ENCODE peak calls at places on chromosomes 3 and 15, in six cellular contexts. One of them, this sample, is unnamed.
A peak's percentile ranks its signal among the peaks of the same experiment; 100 is the strongest.

GRCh38 chr15:62899090-62899493 is 143.5 kb upstream of the TPM1 start:
- DNase-seq in AG04450: no peak
- DNase-seq in hepatocyte: peak; percentile 60
- DNase-seq in fibroblast of pulmonary artery: no peak
- DNase-seq in HCT116: no peak
- DNase-seq in choroid plexus epithelial cell: no peak
- DNase-seq in this sample: no peak

GRCh38 chr3:60886518-60886917 is 364.7 kb downstream of the FHIT start:
- DNase-seq in AG04450: no peak
- DNase-seq in hepatocyte: no peak
- DNase-seq in fibroblast of pulmonary artery: no peak
- DNase-seq in HCT116: no peak
- DNase-seq in choroid plexus epithelial cell: no peak
- DNase-seq in this sample: no peak

GRCh38 chr3:62131620-62132019 is 241.7 kb downstream of the FEZF2 start:
- DNase-seq in AG04450: no peak
- DNase-seq in hepatocyte: no peak
- DNase-seq in fibroblast of pulmonary artery: peak; percentile 50
- DNase-seq in HCT116: peak; percentile 2
- DNase-seq in choroid plexus epithelial cell: peak; percentile 39
- DNase-seq in this sample: no peak

GRCh38 chr3:137761563-137762503 is 2.3 kb upstream of the SOX14 start:
- DNase-seq in AG04450: no peak
- DNase-seq in hepatocyte: no peak
- DNase-seq in fibroblast of pulmonary artery: no peak
- DNase-seq in HCT116: no peak
- DNase-seq in choroid plexus epithelial cell: no peak
- DNase-seq in this sample: no peak

GRCh38 chr15:101203029-101203428 is 48.8 kb downstream of the CHSY1 start:
- DNase-seq in AG04450: no peak
- DNase-seq in hepatocyte: no peak
- DNase-seq in fibroblast of pulmonary artery: no peak
- DNase-seq in HCT116: no peak
- DNase-seq in choroid plexus epithelial cell: no peak
- DNase-seq in this sample: no peak

GRCh38 chr3:4994144-4994730 is 15.0 kb downstream of the BHLHE40 start:
- DNase-seq in AG04450: no peak
- DNase-seq in hepatocyte: no peak
- DNase-seq in fibroblast of pulmonary artery: peak; percentile 40
- DNase-seq in HCT116: peak; percentile 56
- DNase-seq in choroid plexus epithelial cell: peak; percentile 52
- DNase-seq in this sample: no peak

GRCh38 chr3:58296269-58296668 is 9.8 kb upstream of the RPP14 start:
- DNase-seq in AG04450: no peak
- DNase-seq in hepatocyte: no peak
- DNase-seq in fibroblast of pulmonary artery: no peak
- DNase-seq in HCT116: no peak
- DNase-seq in choroid plexus epithelial cell: no peak
- DNase-seq in this sample: no peak

GRCh38 chr15:75389791-75390382 is 21.5 kb upstream of the MAN2C1 start:
- DNase-seq in AG04450: no peak
- DNase-seq in hepatocyte: no peak
- DNase-seq in fibroblast of pulmonary artery: no peak
- DNase-seq in HCT116: no peak
- DNase-seq in choroid plexus epithelial cell: peak; percentile 65
- DNase-seq in this sample: no peak

GRCh38 chr3:42094128-42094527 is 3.0 kb downstream of the TRAK1 start:
- DNase-seq in AG04450: no peak
- DNase-seq in hepatocyte: no peak
- DNase-seq in fibroblast of pulmonary artery: no peak
- DNase-seq in HCT116: no peak
- DNase-seq in choroid plexus epithelial cell: no peak
- DNase-seq in this sample: no peak

GRCh38 chr3:23696842-23697241 is 108.9 kb upstream of the UBE2E1 start:
- DNase-seq in AG04450: no peak
- DNase-seq in hepatocyte: peak; percentile 34
- DNase-seq in fibroblast of pulmonary artery: peak; percentile 74
- DNase-seq in HCT116: no peak
- DNase-seq in choroid plexus epithelial cell: peak; percentile 64
- DNase-seq in this sample: no peak

GRCh38 chr15:62163847-62164499 is 1.1 kb downstream of the C2CD4B start:
- DNase-seq in AG04450: no peak
- DNase-seq in hepatocyte: peak; percentile 26
- DNase-seq in fibroblast of pulmonary artery: peak; percentile 30
- DNase-seq in HCT116: no peak
- DNase-seq in choroid plexus epithelial cell: no peak
- DNase-seq in this sample: no peak

GRCh38 chr3:126557415-126557745 is 1.4 kb downstream of the C3orf22 start:
- DNase-seq in AG04450: no peak
- DNase-seq in hepatocyte: no peak
- DNase-seq in fibroblast of pulmonary artery: no peak
- DNase-seq in HCT116: no peak
- DNase-seq in choroid plexus epithelial cell: no peak
- DNase-seq in this sample: no peak

GRCh38 chr15:70605606-70606410 is 157.6 kb downstream of the UACA start:
- DNase-seq in AG04450: peak; percentile 61
- DNase-seq in hepatocyte: peak; percentile 75
- DNase-seq in fibroblast of pulmonary artery: peak; percentile 89
- DNase-seq in HCT116: no peak
- DNase-seq in choroid plexus epithelial cell: peak; percentile 84
- DNase-seq in this sample: no peak

GRCh38 chr3:156206157-156206556 is 85.8 kb downstream of the KCNAB1 start:
- DNase-seq in AG04450: no peak
- DNase-seq in hepatocyte: no peak
- DNase-seq in fibroblast of pulmonary artery: no peak
- DNase-seq in HCT116: no peak
- DNase-seq in choroid plexus epithelial cell: no peak
- DNase-seq in this sample: no peak

GRCh38 chr3:51434746-51435323 is 43.8 kb downstream of the RBM15B start:
- DNase-seq in AG04450: no peak
- DNase-seq in hepatocyte: peak; percentile 71
- DNase-seq in fibroblast of pulmonary artery: peak; percentile 72
- DNase-seq in HCT116: peak; percentile 38
- DNase-seq in choroid plexus epithelial cell: peak; percentile 79
- DNase-seq in this sample: peak; percentile 12

GRCh38 chr3:134643150-134643675 is 7.6 kb downstream of the KY start:
- DNase-seq in AG04450: no peak
- DNase-seq in hepatocyte: no peak
- DNase-seq in fibroblast of pulmonary artery: no peak
- DNase-seq in HCT116: no peak
- DNase-seq in choroid plexus epithelial cell: no peak
- DNase-seq in this sample: no peak

GRCh38 chr3:132256984-132257383 is 60.2 kb upstream of the ACP3 start:
- DNase-seq in AG04450: peak; percentile 7
- DNase-seq in hepatocyte: peak; percentile 69
- DNase-seq in fibroblast of pulmonary artery: peak; percentile 80
- DNase-seq in HCT116: peak; percentile 38
- DNase-seq in choroid plexus epithelial cell: peak; percentile 88
- DNase-seq in this sample: peak; percentile 26

GRCh38 chr3:156519758-156520162 is 35.2 kb downstream of the SSR3 start:
- DNase-seq in AG04450: no peak
- DNase-seq in hepatocyte: no peak
- DNase-seq in fibroblast of pulmonary artery: no peak
- DNase-seq in HCT116: no peak
- DNase-seq in choroid plexus epithelial cell: no peak
- DNase-seq in this sample: no peak

GRCh38 chr15:75163150-75163564 is 38.5 kb upstream of the C15orf39 start:
- DNase-seq in AG04450: no peak
- DNase-seq in hepatocyte: no peak
- DNase-seq in fibroblast of pulmonary artery: no peak
- DNase-seq in HCT116: no peak
- DNase-seq in choroid plexus epithelial cell: no peak
- DNase-seq in this sample: no peak

GRCh38 chr3:127740136-127740915 is 67.6 kb downstream of the ABTB1 start:
- DNase-seq in AG04450: no peak
- DNase-seq in hepatocyte: no peak
- DNase-seq in fibroblast of pulmonary artery: no peak
- DNase-seq in HCT116: no peak
- DNase-seq in choroid plexus epithelial cell: no peak
- DNase-seq in this sample: no peak

GRCh38 chr3:23183731-23184130 is 19.4 kb upstream of the UBE2E2 start:
- DNase-seq in AG04450: no peak
- DNase-seq in hepatocyte: peak; percentile 68
- DNase-seq in fibroblast of pulmonary artery: peak; percentile 75
- DNase-seq in HCT116: peak; percentile 54
- DNase-seq in choroid plexus epithelial cell: peak; percentile 84
- DNase-seq in this sample: peak; percentile 30

GRCh38 chr3:88031543-88032148 is 27.2 kb downstream of the CGGBP1 start:
- DNase-seq in AG04450: no peak
- DNase-seq in hepatocyte: no peak
- DNase-seq in fibroblast of pulmonary artery: peak; percentile 36
- DNase-seq in HCT116: no peak
- DNase-seq in choroid plexus epithelial cell: peak; percentile 50
- DNase-seq in this sample: no peak

GRCh38 chr15:41483519-41483918 is 10.2 kb upstream of the ITPKA start:
- DNase-seq in AG04450: no peak
- DNase-seq in hepatocyte: no peak
- DNase-seq in fibroblast of pulmonary artery: no peak
- DNase-seq in HCT116: no peak
- DNase-seq in choroid plexus epithelial cell: no peak
- DNase-seq in this sample: no peak

GRCh38 chr3:94024385-94024784 is 4.0 kb downstream of the STX19 start:
- DNase-seq in AG04450: no peak
- DNase-seq in hepatocyte: no peak
- DNase-seq in fibroblast of pulmonary artery: peak; percentile 17
- DNase-seq in HCT116: no peak
- DNase-seq in choroid plexus epithelial cell: peak; percentile 27
- DNase-seq in this sample: no peak

DNA sequence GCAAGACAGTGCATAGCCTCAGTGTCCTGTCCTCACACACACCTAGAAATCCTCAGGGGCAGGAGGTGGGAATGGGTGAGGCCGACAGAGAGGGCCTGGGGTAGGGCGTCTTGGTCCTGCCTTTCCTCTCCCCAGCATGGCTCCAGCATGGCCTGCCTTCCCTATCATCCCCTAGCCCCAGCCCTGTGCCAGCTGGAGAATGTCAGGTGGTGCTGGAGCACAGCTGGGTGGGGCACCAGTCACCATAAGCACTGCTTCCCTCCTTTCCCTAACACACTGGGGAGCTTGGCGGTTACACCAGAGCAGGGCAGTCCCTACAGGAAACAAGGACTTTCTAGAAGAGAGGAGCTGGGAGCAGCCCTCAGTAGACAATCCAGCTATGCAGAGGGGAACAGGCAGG is 236.8 kb downstream of the KLF13 start:
- DNase-seq in AG04450: no peak
- DNase-seq in hepatocyte: no peak
- DNase-seq in fibroblast of pulmonary artery: no peak
- DNase-seq in HCT116: no peak
- DNase-seq in choroid plexus epithelial cell: no peak
- DNase-seq in this sample: no peak
- H3K4me3 ChIP-seq in AG04450: no peak overlapping the region
- H3K4me3 ChIP-seq in hepatocyte: no peak overlapping the region
- H3K4me3 ChIP-seq in fibroblast of pulmonary artery: no peak overlapping the region
- H3K4me3 ChIP-seq in HCT116: no peak overlapping the region
- H3K4me3 ChIP-seq in choroid plexus epithelial cell: no peak overlapping the region
- H3K4me3 ChIP-seq in this sample: no peak overlapping the region

DNA sequence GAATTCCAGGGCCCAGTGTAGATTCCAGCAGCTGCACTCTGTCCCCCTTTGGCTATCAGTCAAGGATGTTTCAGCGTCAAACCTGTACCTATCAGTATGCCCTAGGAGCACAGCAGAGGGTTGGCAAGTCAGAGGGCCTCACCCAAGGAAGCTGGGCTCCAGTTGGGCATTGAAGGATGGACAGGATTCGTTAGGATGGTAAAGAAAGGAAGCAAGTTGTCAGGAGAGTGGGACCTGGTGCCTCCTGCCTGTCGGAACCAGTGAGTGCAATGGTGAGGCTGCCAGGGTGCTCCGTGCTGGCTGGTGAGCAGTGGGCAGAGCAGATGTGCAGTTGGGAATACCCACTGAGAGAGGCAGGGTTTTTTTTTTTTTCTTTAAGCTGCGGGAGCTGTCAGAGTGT is 157.2 kb downstream of the CHDH start:
- DNase-seq in AG04450: no peak
- DNase-seq in hepatocyte: no peak
- DNase-seq in fibroblast of pulmonary artery: no peak
- DNase-seq in HCT116: no peak
- DNase-seq in choroid plexus epithelial cell: no peak
- DNase-seq in this sample: no peak
- TF ChIP-seq CTCF in AG04450: no peak
- TF ChIP-seq CTCF in hepatocyte: no peak
- TF ChIP-seq CTCF in fibroblast of pulmonary artery: no peak
- TF ChIP-seq CTCF in HCT116: no peak
- TF ChIP-seq CTCF in choroid plexus epithelial cell: no peak
- TF ChIP-seq CTCF in this sample: no peak

DNA sequence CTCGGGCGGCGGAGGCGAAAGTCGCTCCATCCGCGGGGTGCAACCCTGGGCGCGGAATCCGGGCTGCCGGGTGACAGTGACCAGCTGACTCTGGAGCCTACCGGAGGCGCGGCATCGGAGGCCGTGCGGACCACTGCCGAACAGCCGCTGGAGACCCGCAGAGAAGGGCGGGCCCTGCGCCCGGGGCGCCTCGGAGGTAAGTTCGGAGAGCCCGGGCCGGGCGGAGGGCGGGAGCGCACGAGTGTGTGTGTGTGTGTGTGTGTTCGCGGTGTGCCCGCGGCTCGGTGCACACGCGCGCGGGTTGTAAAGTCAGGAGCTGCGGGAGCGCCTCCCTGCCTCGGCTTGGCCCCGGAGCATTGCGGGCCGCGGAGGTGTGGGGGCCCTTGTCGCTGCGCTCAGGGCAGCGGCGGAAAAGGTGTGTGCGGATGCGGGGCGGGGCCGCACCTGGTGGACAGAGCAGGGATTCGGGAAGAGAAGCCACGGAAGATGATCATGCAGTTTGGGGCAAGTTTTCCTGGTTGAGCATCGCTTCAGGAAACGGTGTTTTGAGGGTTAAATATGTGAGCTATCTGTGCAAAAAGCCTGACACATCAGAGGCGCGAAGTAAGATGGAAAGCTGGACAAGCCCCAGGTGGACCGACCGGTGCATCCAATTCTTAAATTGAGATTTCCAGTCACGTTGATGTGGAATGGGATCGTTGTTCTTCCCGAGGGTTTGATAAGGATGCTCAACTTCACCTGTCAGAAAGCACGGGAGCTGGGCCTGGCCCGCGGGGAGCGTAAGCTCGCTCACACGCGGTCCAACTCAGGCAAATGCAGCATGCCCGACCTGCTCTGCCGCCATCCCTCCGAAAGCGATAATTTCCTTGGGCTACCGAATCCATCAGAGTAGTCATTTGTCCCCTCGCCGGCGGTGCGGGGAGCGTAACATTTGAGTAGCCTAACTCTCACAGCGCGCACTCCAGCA is 492 bp downstream of the MINAR1 start:
- DNase-seq in AG04450: no peak
- DNase-seq in hepatocyte: peak; percentile 20
- DNase-seq in fibroblast of pulmonary artery: no peak
- DNase-seq in HCT116: no peak
- DNase-seq in choroid plexus epithelial cell: peak; percentile 15
- DNase-seq in this sample: no peak
- H3K4me3 ChIP-seq in AG04450: peak overlapping the region; percentile 62
- H3K4me3 ChIP-seq in hepatocyte: peak overlapping the region; percentile 72
- H3K4me3 ChIP-seq in fibroblast of pulmonary artery: peak overlapping the region; percentile 44
- H3K4me3 ChIP-seq in HCT116: no peak overlapping the region
- H3K4me3 ChIP-seq in choroid plexus epithelial cell: peak overlapping the region; percentile 56
- H3K4me3 ChIP-seq in this sample: peak overlapping the region; percentile 45

GRCh38 chr3:146503459-146504202 is 34.3 kb upstream of the PLSCR2 start:
- DNase-seq in AG04450: peak; percentile 85
- DNase-seq in hepatocyte: peak; percentile 47
- DNase-seq in fibroblast of pulmonary artery: peak; percentile 90
- DNase-seq in HCT116: peak; percentile 86
- DNase-seq in choroid plexus epithelial cell: peak; percentile 98
- DNase-seq in this sample: peak; percentile 61
- TF ChIP-seq CTCF in AG04450: no peak
- TF ChIP-seq CTCF in hepatocyte: no peak
- TF ChIP-seq CTCF in fibroblast of pulmonary artery: no peak
- TF ChIP-seq CTCF in HCT116: no peak
- TF ChIP-seq CTCF in choroid plexus epithelial cell: peak; percentile 28
- TF ChIP-seq CTCF in this sample: no peak